ENCODE peak calls at places on chromosomes 12 and 14, in six cellular contexts. K, Y, L, T, Q and V are unnamed samples.

GRCh38 chr14:37474191-37474590 is 120.9 kb downstream of the FOXA1 start:
- DNase-seq in K (no peak), Y (no peak), L (no peak), T (no peak), Q (no peak), V (no peak)

GRCh38 chr14:102185360-102185759 is 45.7 kb downstream of the WDR20 start:
- DNase-seq in K (no peak), Y (no peak), L (no peak), T (no peak), Q (no peak), V (no peak)

GRCh38 chr12:104025771-104026170 is 24.2 kb downstream of the GLT8D2 start:
- DNase-seq in K (no peak), Y (no peak), L (no peak), T (no peak), Q (no peak), V (no peak)

GRCh38 chr12:131075194-131075593 is 121.5 kb downstream of the ADGRD1 start:
- DNase-seq in K (no peak), Y (no peak), L (no peak), T (no peak), Q (no peak), V (peak; percentile 59)

GRCh38 chr12:70603044-70603443 is 34.2 kb downstream of the PTPRB start:
- DNase-seq in K (no peak), Y (no peak), L (no peak), T (no peak), Q (no peak), V (no peak)

GRCh38 chr14:96354246-96354645 is 8.9 kb downstream of the ATG2B start:
- DNase-seq in K (no peak), Y (no peak), L (no peak), T (no peak), Q (no peak), V (no peak)

GRCh38 chr12:131755305-131756113 is 44.6 kb downstream of the SFSWAP start:
- DNase-seq in K (no peak), Y (peak; percentile 47), L (no peak), T (no peak), Q (peak; percentile 54), V (no peak)

GRCh38 chr12:126233625-126234024 is 1168.4 kb downstream of the AACS start:
- DNase-seq in K (no peak), Y (no peak), L (no peak), T (no peak), Q (no peak), V (no peak)

GRCh38 chr12:117384735-117385134 is 23.3 kb upstream of the NOS1 start:
- DNase-seq in K (no peak), Y (no peak), L (no peak), T (no peak), Q (peak; percentile 55), V (no peak)

GRCh38 chr14:41607119-41607785 is 576 bp downstream of the LRFN5 start:
- DNase-seq in K (peak; percentile 41), Y (no peak), L (no peak), T (no peak), Q (no peak), V (no peak)

GRCh38 chr12:80936642-80937390 is 918 bp downstream of the LIN7A start:
- DNase-seq in K (peak; percentile 77), Y (peak; percentile 7), L (peak; percentile 52), T (no peak), Q (peak; percentile 44), V (peak; percentile 66)

GRCh38 chr12:48106574-48107251 is 834 bp upstream of the SENP1 start:
- DNase-seq in K (no peak), Y (no peak), L (no peak), T (no peak), Q (no peak), V (no peak)

GRCh38 chr12:116882742-116883141 is 1.5 kb upstream of the HRK start:
- DNase-seq in K (no peak), Y (no peak), L (no peak), T (no peak), Q (peak; percentile 41), V (no peak)

GRCh38 chr12:131692431-131692830 is 18.5 kb upstream of the SFSWAP start:
- DNase-seq in K (no peak), Y (no peak), L (no peak), T (no peak), Q (no peak), V (no peak)

GRCh38 chr12:51028126-51028810 is 2.1 kb upstream of the SLC11A2 start:
- DNase-seq in K (no peak), Y (no peak), L (no peak), T (no peak), Q (no peak), V (no peak)

GRCh38 chr12:49121047-49121696 is 10.0 kb downstream of the TUBA1B start:
- DNase-seq in K (no peak), Y (peak; percentile 69), L (peak; percentile 47), T (no peak), Q (peak; percentile 77), V (no peak)

GRCh38 chr12:23421556-23421955 is 527.9 kb downstream of the SOX5 start:
- DNase-seq in K (no peak), Y (no peak), L (no peak), T (no peak), Q (no peak), V (no peak)

GRCh38 chr12:29314421-29314820 is 66.6 kb downstream of the ERGIC2 start:
- DNase-seq in K (no peak), Y (no peak), L (no peak), T (no peak), Q (no peak), V (no peak)

GRCh38 chr14:48914382-48914781 is 671.8 kb downstream of the RPS29 start:
- DNase-seq in K (no peak), Y (no peak), L (no peak), T (no peak), Q (no peak), V (no peak)

GRCh38 chr12:82530394-82530793 is 156.3 kb upstream of the TMTC2 start:
- DNase-seq in K (no peak), Y (no peak), L (no peak), T (no peak), Q (no peak), V (no peak)

GRCh38 chr12:6285063-6285477 is 25.4 kb upstream of the PLEKHG6 start:
- DNase-seq in K (peak; percentile 73), Y (no peak), L (peak; percentile 67), T (no peak), Q (peak; percentile 91), V (no peak)

DNA sequence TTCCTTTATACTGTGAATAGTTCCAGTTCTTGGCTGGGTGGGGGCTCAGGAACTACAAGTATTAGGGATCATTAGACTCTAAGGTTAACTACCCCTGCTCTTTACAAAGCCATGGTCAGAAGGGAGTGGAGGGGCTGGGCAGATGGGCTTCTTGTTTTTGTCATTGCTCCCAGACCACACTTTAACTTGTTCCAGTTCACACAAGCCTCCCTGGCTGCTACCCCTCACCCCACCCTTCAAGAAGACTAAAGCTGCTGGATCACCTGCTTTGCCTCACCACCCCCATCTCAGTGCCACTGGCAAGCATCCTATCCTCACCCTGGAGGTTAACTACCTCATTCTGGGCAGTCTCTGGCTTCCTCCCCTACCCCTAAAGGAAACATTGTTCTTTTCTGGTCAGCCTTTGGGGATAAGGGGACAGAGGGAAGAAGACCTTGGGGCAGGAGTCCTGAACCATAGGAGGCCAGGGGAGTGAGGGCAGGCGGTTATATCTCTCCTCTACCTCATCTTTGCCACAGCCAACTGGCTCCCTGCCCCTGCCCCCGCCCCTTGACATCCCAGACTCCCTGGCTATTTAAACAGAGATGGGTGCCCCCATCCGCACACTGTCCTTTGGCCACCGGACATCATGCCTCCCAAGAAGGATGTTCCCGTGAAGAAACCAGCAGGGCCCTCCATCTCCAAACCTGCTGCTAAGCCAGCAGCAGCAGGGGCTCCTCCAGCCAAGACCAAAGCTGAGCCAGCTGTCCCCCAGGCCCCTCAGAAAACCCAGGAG is 1.1 kb downstream of the MYL6B start:
- DNase-seq in K (peak; percentile 64), Y (no peak), L (no peak), T (no peak), Q (no peak), V (no peak)
- H3K4me3 ChIP-seq in K (no peak overlapping the region), Y (peak overlapping the region; percentile 71), L (peak overlapping the region; percentile 59), T (no peak overlapping the region), Q (peak overlapping the region; percentile 62), V (peak overlapping the region; percentile 71)

GRCh38 chr14:104665092-104665662 is 24.2 kb upstream of the INF2 start:
- DNase-seq in K (no peak), Y (no peak), L (no peak), T (no peak), Q (no peak), V (no peak)
- H3K27ac ChIP-seq in K (no peak overlapping the region), Y (peak overlapping the region; percentile 73), L (no peak overlapping the region), T (no peak overlapping the region), Q (no peak overlapping the region), V (no peak overlapping the region)

DNA sequence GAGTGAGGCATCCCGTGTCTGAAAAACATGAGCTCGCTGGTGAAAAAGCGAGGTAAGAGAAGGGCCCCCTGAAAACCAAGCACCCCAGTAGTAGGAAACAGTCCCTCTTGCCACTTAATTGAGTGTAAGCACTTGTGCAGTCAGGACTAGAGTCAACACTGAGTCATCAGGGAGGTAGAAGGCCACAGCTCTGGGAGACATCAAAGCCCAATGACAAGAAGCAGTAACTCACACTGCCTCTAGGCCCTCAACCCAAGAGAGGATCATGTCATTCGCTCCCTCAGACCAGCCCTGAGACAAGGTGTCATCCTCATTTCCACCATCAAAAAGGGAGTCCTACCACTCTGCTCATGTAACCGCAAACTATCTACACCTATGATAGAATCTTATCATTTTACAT is 17.8 kb downstream of the POMT2 start:
- DNase-seq in K (no peak), Y (peak; percentile 65), L (no peak), T (no peak), Q (no peak), V (no peak)
- H3K4me3 ChIP-seq in K (no peak overlapping the region), Y (no peak overlapping the region), L (no peak overlapping the region), T (no peak overlapping the region), Q (no peak overlapping the region), V (no peak overlapping the region)

GRCh38 chr12:1350934-1351240 is 243.5 kb downstream of the FBXL14 start:
- DNase-seq in K (no peak), Y (no peak), L (no peak), T (no peak), Q (no peak), V (no peak)
- H3K27ac ChIP-seq in K (no peak overlapping the region), Y (no peak overlapping the region), L (no peak overlapping the region), T (no peak overlapping the region), Q (peak overlapping the region; percentile 68), V (no peak overlapping the region)